ENCODE peak calls at places on chromosome 1, in ten cellular contexts. I, T, N, Y, C, Q, M, S, K and W are unnamed samples.

GRCh38 chr1:234994411-234995295 is 134.0 kb downstream of the TOMM20 start:
- DNase-seq in I (no peak), T (no peak), N (no peak), Y (no peak), C (no peak), Q (no peak), M (no peak), S (no peak), K (no peak), W (no peak)

GRCh38 chr1:155012052-155012546 is 9.5 kb downstream of the ZBTB7B start:
- DNase-seq in I (peak), T (no peak), N (peak), Y (peak), C (no peak), Q (peak), M (peak), S (no peak), K (peak), W (no peak)

GRCh38 chr1:46401964-46402626 is 8.0 kb downstream of the FAAH start:
- DNase-seq in I (peak), T (peak), N (peak), Y (peak), C (peak), Q (peak), M (peak), S (peak), K (peak), W (peak)

GRCh38 chr1:234400773-234401172 is 27.5 kb downstream of the COA6 start:
- DNase-seq in I (no peak), T (no peak), N (no peak), Y (no peak), C (no peak), Q (no peak), M (no peak), S (no peak), K (no peak), W (no peak)

GRCh38 chr1:53470155-53470554 is 11.0 kb downstream of the DMRTB1 start:
- DNase-seq in I (peak), T (peak), N (peak), Y (peak), C (peak), Q (peak), M (peak), S (no peak), K (peak), W (peak)

GRCh38 chr1:150168960-150169565 is 19.3 kb downstream of the PLEKHO1 start:
- DNase-seq in I (peak), T (no peak), N (peak), Y (peak), C (peak), Q (no peak), M (peak), S (peak), K (peak), W (no peak)

GRCh38 chr1:184517130-184517529 is 130.3 kb downstream of the C1orf21 start:
- DNase-seq in I (no peak), T (no peak), N (no peak), Y (no peak), C (no peak), Q (no peak), M (no peak), S (no peak), K (no peak), W (no peak)

GRCh38 chr1:155093938-155094621 is 15.4 kb downstream of the EFNA3 start:
- DNase-seq in I (peak), T (peak), N (no peak), Y (no peak), C (peak), Q (no peak), M (no peak), S (peak), K (peak), W (peak)

GRCh38 chr1:11473635-11474034 is 5.3 kb upstream of the DISP3 start:
- DNase-seq in I (no peak), T (no peak), N (no peak), Y (no peak), C (peak), Q (no peak), M (no peak), S (peak), K (peak), W (no peak)

DNA sequence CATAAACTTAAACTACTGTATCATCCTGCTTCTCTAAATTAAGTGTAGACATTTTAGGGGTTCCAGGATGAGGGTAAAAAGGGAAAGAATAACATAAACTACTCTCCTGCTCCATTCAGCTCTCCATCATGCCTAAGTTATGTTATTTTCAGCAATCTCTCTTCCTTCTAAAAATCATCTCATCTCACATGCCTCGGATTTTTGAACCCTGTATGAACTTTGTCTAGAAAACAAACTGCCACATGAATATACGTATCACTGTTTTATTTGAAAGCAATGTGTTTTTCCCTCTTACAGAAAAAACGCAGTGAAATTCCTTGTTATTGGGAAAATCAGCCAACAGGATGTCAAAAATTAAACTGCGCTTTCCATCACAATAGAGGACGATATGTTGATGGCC is 32.6 kb downstream of the ZBED6 start:
- DNase-seq in I (no peak), T (no peak), N (no peak), Y (no peak), C (no peak), Q (no peak), M (no peak), S (no peak), K (no peak), W (no peak)
- TF ChIP-seq CTCF in I (no peak), T (no peak), N (no peak), Y (no peak), C (no peak), Q (no peak), M (no peak), S (no peak), K (no peak), W (no peak)

GRCh38 chr1:1857096-1857703 is 33.7 kb downstream of the GNB1 start:
- DNase-seq in I (no peak), T (no peak), N (peak), Y (no peak), C (no peak), Q (no peak), M (no peak), S (no peak), K (no peak), W (no peak)

GRCh38 chr1:1853593-1854257 is 37.2 kb downstream of the GNB1 start:
- DNase-seq in I (no peak), T (no peak), N (no peak), Y (no peak), C (no peak), Q (no peak), M (no peak), S (peak), K (no peak), W (no peak)

GRCh38 chr1:1861339-1861730 is 29.6 kb downstream of the GNB1 start:
- DNase-seq in I (no peak), T (no peak), N (no peak), Y (no peak), C (no peak), Q (no peak), M (no peak), S (no peak), K (no peak), W (no peak)

GRCh38 chr1:1862905-1863547 is 27.9 kb downstream of the GNB1 start:
- DNase-seq in I (no peak), T (no peak), N (no peak), Y (no peak), C (peak), Q (no peak), M (no peak), S (no peak), K (no peak), W (no peak)

GRCh38 chr1:1858382-1859086 is 32.4 kb downstream of the GNB1 start:
- DNase-seq in I (peak), T (no peak), N (peak), Y (peak), C (peak), Q (peak), M (peak), S (peak), K (no peak), W (peak)
- H3K4me3 ChIP-seq in I (peak), T (no peak), N (peak), Y (no peak), C (no peak), Q (no peak), M (peak), S (peak), K (no peak), W (peak)

DNA sequence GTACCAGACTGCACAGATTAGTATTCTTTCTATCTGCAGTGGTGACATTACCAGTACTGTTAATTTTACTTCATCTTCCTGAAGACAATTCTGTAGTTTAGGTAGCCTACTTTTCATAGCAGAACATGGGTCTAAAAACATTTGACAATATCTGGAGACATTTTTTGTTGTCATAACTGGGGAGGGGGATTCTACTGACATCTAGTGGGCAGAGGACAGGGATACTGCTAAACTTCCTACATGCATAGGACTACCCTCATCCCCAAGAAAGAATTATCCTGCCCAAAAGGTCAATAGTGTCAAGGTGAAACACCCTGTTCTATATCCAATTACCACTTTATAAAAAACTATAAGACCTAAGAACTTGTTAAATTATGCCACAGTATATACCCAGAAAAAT is 3.4 kb upstream of the ARHGAP29 start:
- DNase-seq in I (peak), T (no peak), N (no peak), Y (no peak), C (no peak), Q (no peak), M (no peak), S (peak), K (no peak), W (no peak)
- TF ChIP-seq CTCF in I (peak), T (peak), N (no peak), Y (no peak), C (no peak), Q (no peak), M (peak), S (peak), K (peak), W (no peak)

GRCh38 chr1:2916153-2916552 is 105.1 kb upstream of the ACTRT2 start:
- DNase-seq in I (no peak), T (no peak), N (no peak), Y (no peak), C (no peak), Q (no peak), M (no peak), S (no peak), K (no peak), W (no peak)
- H3K4me3 ChIP-seq in I (no peak), T (no peak), N (no peak), Y (no peak), C (no peak), Q (no peak), M (no peak), S (no peak), K (no peak), W (no peak)

DNA sequence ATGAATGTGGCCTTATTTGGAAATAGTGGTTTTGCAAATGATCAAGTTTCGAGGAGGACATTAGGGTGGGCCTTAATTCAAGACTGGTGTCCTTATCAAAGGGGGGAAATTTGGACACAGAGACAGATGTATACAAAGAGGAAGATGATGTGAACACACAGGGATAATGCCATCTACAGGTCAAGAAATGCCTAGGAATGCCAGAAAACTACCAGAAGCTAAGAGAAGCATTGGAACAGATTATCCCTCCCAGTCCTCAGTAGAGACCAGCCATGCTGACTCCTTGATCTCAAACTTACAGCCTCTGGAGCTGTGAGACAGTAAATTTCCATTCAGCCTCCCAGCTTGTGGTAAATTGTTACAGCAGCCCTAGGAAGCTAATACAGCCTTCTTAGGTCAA is 151.4 kb downstream of the PTGER3 start:
- DNase-seq in I (no peak), T (no peak), N (no peak), Y (no peak), C (no peak), Q (no peak), M (no peak), S (peak), K (no peak), W (no peak)
- TF ChIP-seq CTCF in I (no peak), T (no peak), N (no peak), Y (no peak), C (no peak), Q (no peak), M (peak), S (peak), K (peak), W (peak)

DNA sequence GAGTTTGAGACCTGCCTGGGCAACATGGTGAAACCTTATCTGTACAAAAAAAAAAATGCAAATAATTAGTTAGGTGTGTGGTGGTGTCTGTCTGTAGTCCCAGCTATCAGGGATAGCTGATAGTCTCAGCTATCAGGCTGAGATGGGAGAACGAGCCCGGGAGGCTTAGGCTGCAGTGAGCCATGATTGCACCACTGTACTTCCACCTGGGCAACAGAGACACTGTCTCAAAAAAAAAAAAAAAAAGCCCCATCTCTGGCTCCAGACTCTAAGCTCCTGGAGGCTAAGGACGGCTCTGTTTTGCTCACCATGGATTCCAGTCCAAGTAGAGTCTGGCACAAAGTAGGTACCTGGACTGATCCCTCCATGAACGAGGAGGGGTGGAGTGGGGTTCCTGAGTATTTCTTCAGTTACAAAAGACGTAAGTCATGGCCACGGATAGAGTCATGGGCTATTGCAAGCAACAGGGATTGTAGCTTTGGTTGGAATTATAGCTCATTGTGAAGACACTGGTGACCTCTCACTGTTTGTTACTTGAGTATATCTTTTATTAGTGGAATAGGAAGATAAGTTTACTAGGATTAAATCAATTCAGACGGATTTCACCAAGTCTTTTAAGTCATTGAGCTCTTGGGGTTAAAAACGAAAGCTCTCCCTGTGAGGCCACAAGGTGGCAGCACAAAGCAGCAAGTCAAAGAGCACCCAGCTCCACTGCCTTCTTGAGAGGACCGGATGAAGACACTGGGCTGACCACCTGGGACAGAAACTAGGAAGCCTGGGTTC is 35.6 kb upstream of the TMEM61 start:
- DNase-seq in I (peak), T (peak), N (peak), Y (peak), C (peak), Q (peak), M (peak), S (peak), K (peak), W (peak)
- H3K4me3 ChIP-seq in I (no peak), T (peak), N (no peak), Y (no peak), C (no peak), Q (no peak), M (no peak), S (no peak), K (no peak), W (no peak)

DNA sequence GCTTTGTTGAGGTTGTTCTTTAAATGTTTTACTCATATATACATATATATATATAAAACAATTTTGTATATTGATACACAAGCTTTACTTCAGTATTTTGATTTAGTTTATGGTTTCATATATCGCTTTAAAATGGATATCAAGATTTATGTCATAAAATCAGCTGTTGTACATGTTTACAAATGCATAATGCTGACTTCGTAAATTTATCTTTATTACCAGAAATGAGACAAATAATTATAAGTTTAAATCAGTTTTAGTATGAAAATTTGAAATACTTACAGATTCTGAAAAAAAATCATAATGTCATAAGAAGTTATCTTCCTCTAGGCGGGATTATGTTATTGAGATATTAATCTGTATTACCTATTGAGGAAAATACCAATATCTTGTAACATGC is 6.9 kb downstream of the STXBP3 start:
- DNase-seq in I (no peak), T (no peak), N (no peak), Y (no peak), C (no peak), Q (no peak), M (no peak), S (no peak), K (no peak), W (no peak)
- TF ChIP-seq CTCF in I (no peak), T (no peak), N (no peak), Y (no peak), C (no peak), Q (no peak), M (no peak), S (no peak), K (no peak), W (no peak)

GRCh38 chr1:95118019-95118499 is 904 bp downstream of the TLCD4 start:
- DNase-seq in I (peak), T (no peak), N (no peak), Y (peak), C (peak), Q (no peak), M (peak), S (no peak), K (no peak), W (no peak)
- H3K4me3 ChIP-seq in I (peak), T (peak), N (peak), Y (peak), C (no peak), Q (peak), M (peak), S (peak), K (peak), W (no peak)

DNA sequence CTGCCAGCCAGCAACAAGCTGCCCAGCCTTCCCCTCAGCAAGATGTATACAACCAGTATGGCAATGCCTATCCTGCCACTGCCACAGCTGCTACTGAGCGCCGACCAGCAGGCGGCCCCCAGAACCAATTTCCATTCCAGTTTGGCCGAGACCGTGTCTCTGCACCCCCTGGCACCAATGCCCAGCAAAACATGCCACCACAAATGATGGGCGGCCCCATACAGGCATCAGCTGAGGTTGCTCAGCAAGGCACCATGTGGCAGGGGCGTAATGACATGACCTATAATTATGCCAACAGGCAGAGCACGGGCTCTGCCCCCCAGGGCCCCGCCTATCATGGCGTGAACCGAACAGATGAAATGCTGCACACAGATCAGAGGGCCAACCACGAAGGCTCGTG is 13.3 kb upstream of the PIGV start:
- DNase-seq in I (no peak), T (no peak), N (no peak), Y (no peak), C (no peak), Q (no peak), M (no peak), S (no peak), K (no peak), W (no peak)
- TF ChIP-seq CTCF in I (no peak), T (no peak), N (no peak), Y (no peak), C (no peak), Q (no peak), M (no peak), S (no peak), K (no peak), W (no peak)